ENCODE peak calls at places on chromosomes 16 and 17, in five cellular contexts. N, T, X, E and O are unnamed samples. For H3K9me3, the result is how much of the 10 kb centered on the place peaks cover.

GRCh38 chr16:9868606-9869149 is 313.6 kb downstream of the GRIN2A start:
- DNase-seq in N (no peak), T (no peak), X (no peak), E (no peak), O (no peak)

GRCh38 chr17:4229627-4230026 is 34.2 kb downstream of the ANKFY1 start:
- DNase-seq in N (peak), T (no peak), X (no peak), E (peak), O (no peak)

GRCh38 chr17:74466111-74466784 is at the start of gene CD300A:
- DNase-seq in N (no peak), T (peak), X (no peak), E (no peak), O (peak)

GRCh38 chr17:17254026-17254425 is 17.1 kb upstream of the FLCN start:
- DNase-seq in N (peak), T (no peak), X (no peak), E (no peak), O (peak)

GRCh38 chr17:80460286-80460881 is 16.0 kb downstream of the NPTX1 start:
- DNase-seq in N (no peak), T (no peak), X (no peak), E (no peak), O (no peak)

GRCh38 chr17:16911141-16911937 is 60.6 kb downstream of the TNFRSF13B start:
- DNase-seq in N (no peak), T (peak), X (no peak), E (no peak), O (no peak)

GRCh38 chr17:73705594-73705993 is 61.3 kb upstream of the SDK2 start:
- DNase-seq in N (peak), T (no peak), X (no peak), E (peak), O (peak)

GRCh38 chr17:27950995-27951394 is 57.8 kb upstream of the LYRM9 start:
- DNase-seq in N (no peak), T (no peak), X (no peak), E (no peak), O (no peak)

GRCh38 chr17:35423761-35424160 is 8.5 kb downstream of the SLFN12 start:
- DNase-seq in N (peak), T (no peak), X (no peak), E (peak), O (peak)

GRCh38 chr17:72502111-72502939 is 381.5 kb downstream of the SOX9 start:
- DNase-seq in N (peak), T (no peak), X (no peak), E (peak), O (no peak)

GRCh38 chr16:27721548-27722265 is 171.8 kb downstream of the KATNIP start:
- DNase-seq in N (peak), T (no peak), X (no peak), E (peak), O (peak)

GRCh38 chr17:72429066-72429638 is 308.3 kb downstream of the SOX9 start:
- DNase-seq in N (no peak), T (no peak), X (no peak), E (no peak), O (no peak)

GRCh38 chr17:16988749-16989229 is 16.9 kb upstream of the TNFRSF13B start:
- DNase-seq in N (no peak), T (no peak), X (no peak), E (no peak), O (no peak)

GRCh38 chr17:16418684-16419066 is 3.3 kb downstream of the TRPV2 start:
- DNase-seq in N (no peak), T (no peak), X (no peak), E (no peak), O (no peak)

GRCh38 chr16:69482410-69482951 is 58.1 kb downstream of the CYB5B start:
- DNase-seq in N (peak), T (no peak), X (no peak), E (peak), O (no peak)

GRCh38 chr16:67927131-67927941 is 4.3 kb downstream of the CTRL start:
- DNase-seq in N (no peak), T (no peak), X (no peak), E (no peak), O (no peak)

GRCh38 chr16:27109666-27110523 is 43.2 kb downstream of the C16orf82 start:
- DNase-seq in N (peak), T (peak), X (peak), E (peak), O (peak)

GRCh38 chr16:89017956-89018604 is 41.1 kb upstream of the CBFA2T3 start:
- DNase-seq in N (no peak), T (no peak), X (no peak), E (no peak), O (no peak)

GRCh38 chr16:88678224-88678979 is 7.9 kb downstream of the SNAI3 start:
- DNase-seq in N (no peak), T (peak), X (no peak), E (no peak), O (no peak)

GRCh38 chr17:10119203-10120112 is 78.9 kb downstream of the GAS7 start:
- DNase-seq in N (no peak), T (peak), X (no peak), E (no peak), O (peak)

GRCh38 chr16:9801651-9802050 is 380.6 kb downstream of the GRIN2A start:
- DNase-seq in N (no peak), T (no peak), X (no peak), E (no peak), O (no peak)

GRCh38 chr17:17826942-17827785 is 9.6 kb downstream of the SREBF1 start:
- DNase-seq in N (no peak), T (no peak), X (no peak), E (no peak), O (no peak)

GRCh38 chr16:4409081-4409932 is 7.1 kb downstream of the CORO7 start:
- DNase-seq in N (no peak), T (peak), X (no peak), E (peak), O (no peak)

GRCh38 chr17:49021095-49021767 is 24.0 kb downstream of the IGF2BP1 start:
- DNase-seq in N (peak), T (peak), X (no peak), E (peak), O (no peak)

GRCh38 chr17:1498869-1499268 is 6.4 kb upstream of the MYO1C start:
- DNase-seq in N (peak), T (no peak), X (no peak), E (peak), O (no peak)

GRCh38 chr16:56226840-56227525 is 35.7 kb downstream of the GNAO1 start:
- DNase-seq in N (no peak), T (no peak), X (no peak), E (no peak), O (no peak)

DNA sequence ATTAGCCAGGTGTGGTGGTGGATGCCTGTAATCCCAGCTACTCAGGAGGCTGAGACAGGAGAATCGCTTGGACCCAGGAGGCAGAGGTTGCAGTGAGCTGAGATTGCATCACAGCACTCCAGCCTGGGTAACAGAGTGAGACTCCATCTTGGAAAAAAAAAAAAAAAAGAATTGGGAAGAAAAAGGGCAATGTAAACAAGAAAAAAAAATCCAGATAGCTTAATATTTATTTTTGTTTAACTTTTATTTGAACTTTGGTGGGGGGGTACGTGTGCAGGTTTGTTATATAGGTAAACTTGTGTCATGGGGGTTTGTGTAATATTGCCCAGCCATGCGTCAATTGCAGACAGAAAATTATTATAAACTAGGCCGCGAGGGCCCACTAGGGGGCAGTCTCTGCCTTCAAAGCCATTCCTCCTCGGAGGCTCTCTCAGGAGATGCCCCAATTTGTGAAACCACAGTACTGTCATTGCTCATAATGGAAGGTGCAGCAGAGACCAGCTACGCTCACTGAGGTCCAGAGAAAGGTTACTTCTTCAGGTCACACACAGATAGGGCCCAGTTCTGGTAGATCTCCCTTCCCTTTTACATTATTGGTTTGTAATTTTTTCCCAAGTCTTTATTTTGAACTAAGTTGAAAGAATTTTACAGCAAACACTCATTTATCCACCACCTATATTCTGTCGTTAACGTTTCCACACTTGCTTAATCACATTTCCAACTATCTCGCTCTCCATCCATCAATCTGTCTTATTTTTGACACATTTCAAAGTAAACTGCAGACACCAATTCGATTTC is 206.2 kb downstream of the PRKCB start:
- DNase-seq in N (peak), T (peak), X (peak), E (peak), O (peak)
- H3K27ac ChIP-seq in N (no peak), T (no peak), X (no peak), E (no peak), O (no peak)

DNA sequence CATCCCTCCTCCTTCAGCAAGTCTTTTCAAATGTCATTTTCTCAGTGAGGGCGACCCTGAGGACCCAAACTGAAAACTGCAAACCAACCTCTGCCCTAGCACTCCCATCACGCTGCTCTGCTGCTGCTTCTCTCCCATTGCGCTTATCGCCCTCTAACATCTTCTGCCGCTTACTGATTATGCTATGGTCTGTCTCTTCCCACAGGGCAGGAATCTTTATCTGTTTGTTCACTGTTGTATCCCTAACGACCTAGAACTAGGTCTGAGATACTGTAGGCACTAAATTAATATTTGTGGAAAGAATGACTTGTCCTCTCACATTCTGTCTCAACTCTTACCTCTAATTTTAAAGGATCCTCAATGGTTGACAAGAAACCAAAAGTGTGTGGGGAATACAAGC is 12.5 kb downstream of the ZSCAN32 start:
- DNase-seq in N (no peak), T (no peak), X (no peak), E (no peak), O (no peak)
- H3K9me3 ChIP-seq in N (half or more), T (under half), X (under half), E (half or more), O (under half)

DNA sequence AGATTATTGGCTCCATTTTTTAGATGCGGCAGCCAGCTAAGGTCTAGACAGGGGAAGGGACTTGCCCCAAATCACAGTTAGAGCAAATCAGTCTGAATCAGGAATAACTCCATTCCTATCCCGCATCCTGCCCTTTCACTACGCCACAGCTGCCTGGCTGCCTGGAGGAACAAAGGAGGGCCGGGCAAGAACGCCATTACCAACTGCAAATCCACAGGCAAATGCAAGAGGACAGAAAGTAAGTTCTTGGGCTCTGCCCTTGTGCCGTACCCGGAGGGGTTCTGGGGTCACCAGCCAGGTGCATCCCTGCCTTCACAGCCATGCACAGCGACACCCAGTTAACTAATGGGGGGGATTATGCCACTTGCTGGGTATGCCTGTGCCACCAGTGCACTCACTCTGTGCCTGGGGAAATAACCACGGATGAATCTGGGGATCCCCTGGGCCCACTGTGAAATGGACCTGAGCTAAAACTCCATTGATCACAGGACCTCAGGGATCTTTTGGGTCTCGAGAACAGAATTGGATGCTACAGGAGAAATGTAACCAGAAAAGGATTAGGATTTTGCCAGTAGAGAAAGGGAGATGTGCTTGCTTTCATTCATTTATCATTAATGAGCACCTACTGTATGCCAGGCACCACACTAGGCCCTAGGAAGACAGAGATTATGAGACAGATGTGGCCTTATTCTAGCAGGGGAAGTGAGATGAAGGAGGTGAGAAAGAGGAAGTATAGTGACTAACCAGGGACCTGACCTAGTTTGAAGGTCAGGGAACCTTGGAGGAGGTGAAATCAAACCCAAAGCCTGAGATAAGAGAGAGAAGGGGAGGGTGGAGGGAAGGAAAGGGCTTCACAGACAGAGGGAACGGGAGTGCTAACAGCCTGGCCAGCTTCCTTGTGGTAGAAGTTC is 17.7 kb downstream of the BCL7C start:
- DNase-seq in N (peak), T (no peak), X (no peak), E (peak), O (peak)
- H2AK5ac ChIP-seq in N (peak), T (no peak), X (peak), E (peak), O (peak)

DNA sequence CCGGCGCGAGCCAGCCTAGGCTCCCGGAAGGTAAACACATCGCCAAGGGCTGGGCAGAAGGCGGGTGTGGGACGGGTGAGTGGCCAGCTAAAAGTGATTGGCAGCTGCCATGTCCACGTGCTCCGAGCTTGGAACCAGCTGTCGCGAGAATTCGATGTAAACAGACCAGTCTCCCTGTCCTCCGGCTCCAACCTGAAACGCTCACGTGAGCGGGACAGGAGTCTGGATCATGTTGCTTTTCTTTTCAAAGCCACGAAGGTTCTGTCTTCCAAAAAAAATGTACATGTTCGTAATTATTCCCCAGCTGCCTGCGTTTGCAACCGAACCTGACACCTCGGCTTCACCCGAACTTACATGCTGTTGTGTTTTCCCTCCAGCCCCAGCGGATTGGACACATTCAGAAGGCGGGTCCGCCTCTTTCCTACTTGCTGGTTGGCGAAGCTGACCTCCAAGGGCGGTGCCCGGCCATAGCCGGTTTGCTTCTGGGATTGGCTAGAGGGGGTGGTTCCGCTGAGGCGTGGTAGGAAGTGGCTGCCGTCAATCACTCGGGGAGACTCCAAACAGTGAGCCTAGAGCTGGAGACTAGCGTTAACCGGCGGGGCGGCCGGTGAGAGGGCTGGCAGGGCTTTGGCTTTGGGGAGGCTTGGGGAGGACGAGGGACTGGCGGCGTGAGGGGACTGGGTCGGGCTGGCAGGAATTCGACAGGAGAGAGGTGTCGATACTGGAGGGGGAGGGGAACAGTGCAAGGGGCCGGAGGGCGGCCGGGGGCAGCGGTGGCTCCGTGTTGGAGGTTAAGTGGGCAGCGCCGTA is at the start of gene BCAS3:
- DNase-seq in N (peak), T (peak), X (peak), E (peak), O (peak)
- H3K27ac ChIP-seq in N (peak), T (no peak), X (peak), E (peak), O (peak)

GRCh38 chr17:21814776-21815175 is 122.5 kb downstream of the KCNJ18 start:
- DNase-seq in N (no peak), T (no peak), X (no peak), E (no peak), O (no peak)
- H3K9me3 ChIP-seq in N (under half), T (half or more), X (under half), E (under half), O (under half)

GRCh38 chr17:6090253-6090652 is 20.1 kb downstream of the WSCD1 start:
- DNase-seq in N (no peak), T (no peak), X (no peak), E (no peak), O (no peak)
- H2AK5ac ChIP-seq in N (no peak), T (no peak), X (peak), E (no peak), O (no peak)

GRCh38 chr17:7503521-7503920 is 19.4 kb downstream of the POLR2A start:
- DNase-seq in N (no peak), T (no peak), X (no peak), E (no peak), O (no peak)
- H3K27ac ChIP-seq in N (no peak), T (no peak), X (no peak), E (no peak), O (no peak)

DNA sequence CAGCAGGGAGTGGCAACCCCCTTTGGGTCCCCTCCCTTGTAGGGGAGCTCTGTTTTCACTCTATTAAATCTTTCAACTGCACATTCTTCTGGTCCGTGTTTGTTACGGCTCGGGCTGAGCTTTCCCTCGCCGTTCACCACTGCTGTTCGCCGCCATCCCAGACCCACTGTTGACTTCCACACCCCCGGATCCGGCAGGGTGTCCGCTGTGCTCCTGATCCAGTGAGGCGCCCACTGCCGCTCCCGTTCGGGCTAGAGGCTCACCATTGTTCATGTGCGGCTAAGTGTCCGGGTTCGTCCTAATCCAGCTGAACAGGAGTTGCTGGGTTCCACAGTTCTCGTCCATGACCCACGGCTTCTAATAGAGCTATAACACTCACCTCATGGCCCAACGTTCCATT is 408.1 kb downstream of the KCNJ2 start:
- DNase-seq in N (no peak), T (no peak), X (no peak), E (no peak), O (no peak)
- H3K9me3 ChIP-seq in N (under half), T (under half), X (under half), E (under half), O (under half)

GRCh38 chr17:81931189-81931556 is 3.6 kb upstream of the MAFG start:
- DNase-seq in N (no peak), T (no peak), X (no peak), E (no peak), O (no peak)
- H2AK5ac ChIP-seq in N (no peak), T (no peak), X (no peak), E (no peak), O (no peak)

GRCh38 chr16:57537194-57537505 is 779 bp upstream of the CCDC102A start:
- DNase-seq in N (no peak), T (no peak), X (no peak), E (no peak), O (no peak)

GRCh38 chr16:57538235-57538711 is 1.9 kb upstream of the CCDC102A start:
- DNase-seq in N (no peak), T (no peak), X (no peak), E (no peak), O (no peak)

GRCh38 chr16:57536306-57537193 is at the start of gene CCDC102A:
- DNase-seq in N (no peak), T (peak), X (no peak), E (no peak), O (no peak)

GRCh38 chr16:57539072-57539796 is 2.9 kb upstream of the CCDC102A start:
- DNase-seq in N (no peak), T (no peak), X (no peak), E (no peak), O (no peak)

GRCh38 chr16:57537596-57538234 is 1.3 kb upstream of the CCDC102A start:
- DNase-seq in N (no peak), T (peak), X (no peak), E (no peak), O (no peak)
- H3K27ac ChIP-seq in N (no peak), T (no peak), X (no peak), E (no peak), O (no peak)